ENCODE peak calls at places on chromosomes 13 and 19, in nine cellular contexts. One of them, this sample, is unnamed.

GRCh38 chr13:44283598-44283997 is 90.0 kb upstream of the SERP2 start:
- DNase-seq in RPMI8226: no peak
- DNase-seq in T-helper 1 cell: no peak
- DNase-seq in activated CD4-positive, alpha-beta T cell treated with anti-CD3 and anti-CD28 coated beads, Interleukin-2, amount 10 ng/mL, durations not matched to agents 7 days and 5 days: no peak
- DNase-seq in endothelial cell: no peak
- DNase-seq in posterior vena cava: no peak
- DNase-seq in CD8-positive, alpha-beta T cell: no peak
- DNase-seq in amygdala: no peak
- DNase-seq in activated naive CD4-positive, alpha-beta T cell treated with anti-CD3 and anti-CD28 coated beads for 36 hours: no peak
- DNase-seq in this sample: no peak

GRCh38 chr19:19321143-19321577 is 531 bp downstream of the MAU2 start:
- DNase-seq in activated naive CD4-positive, alpha-beta T cell treated with anti-CD3 and anti-CD28 coated beads for 36 hours: peak; percentile 20
- DNase-seq in T-helper 1 cell: no peak
- DNase-seq in RPMI8226: peak; percentile 24
- DNase-seq in amygdala: no peak
- DNase-seq in activated CD4-positive, alpha-beta T cell treated with anti-CD3 and anti-CD28 coated beads, Interleukin-2, amount 10 ng/mL, durations not matched to agents 7 days and 5 days: peak; percentile 16
- DNase-seq in posterior vena cava: no peak
- DNase-seq in endothelial cell: no peak
- DNase-seq in CD8-positive, alpha-beta T cell: no peak
- DNase-seq in this sample: no peak

GRCh38 chr13:102002271-102002670 is 399.6 kb downstream of the FGF14 start:
- DNase-seq in activated naive CD4-positive, alpha-beta T cell treated with anti-CD3 and anti-CD28 coated beads for 36 hours: no peak
- DNase-seq in RPMI8226: no peak
- DNase-seq in CD8-positive, alpha-beta T cell: no peak
- DNase-seq in amygdala: no peak
- DNase-seq in T-helper 1 cell: no peak
- DNase-seq in endothelial cell: no peak
- DNase-seq in activated CD4-positive, alpha-beta T cell treated with anti-CD3 and anti-CD28 coated beads, Interleukin-2, amount 10 ng/mL, durations not matched to agents 7 days and 5 days: no peak
- DNase-seq in posterior vena cava: no peak
- DNase-seq in this sample: no peak

GRCh38 chr13:100798739-100799361 is 124.3 kb upstream of the TMTC4 start:
- DNase-seq in endothelial cell: no peak
- DNase-seq in posterior vena cava: no peak
- DNase-seq in activated naive CD4-positive, alpha-beta T cell treated with anti-CD3 and anti-CD28 coated beads for 36 hours: no peak
- DNase-seq in RPMI8226: no peak
- DNase-seq in amygdala: no peak
- DNase-seq in T-helper 1 cell: no peak
- DNase-seq in CD8-positive, alpha-beta T cell: no peak
- DNase-seq in activated CD4-positive, alpha-beta T cell treated with anti-CD3 and anti-CD28 coated beads, Interleukin-2, amount 10 ng/mL, durations not matched to agents 7 days and 5 days: no peak
- DNase-seq in this sample: no peak

GRCh38 chr13:31204592-31204991 is 4.8 kb downstream of the B3GLCT start:
- DNase-seq in endothelial cell: no peak
- DNase-seq in posterior vena cava: no peak
- DNase-seq in amygdala: no peak
- DNase-seq in activated CD4-positive, alpha-beta T cell treated with anti-CD3 and anti-CD28 coated beads, Interleukin-2, amount 10 ng/mL, durations not matched to agents 7 days and 5 days: no peak
- DNase-seq in CD8-positive, alpha-beta T cell: no peak
- DNase-seq in activated naive CD4-positive, alpha-beta T cell treated with anti-CD3 and anti-CD28 coated beads for 36 hours: peak; percentile 18
- DNase-seq in RPMI8226: no peak
- DNase-seq in T-helper 1 cell: no peak
- DNase-seq in this sample: no peak

GRCh38 chr19:48795855-48796142 is 15.0 kb downstream of the BCAT2 start:
- DNase-seq in activated naive CD4-positive, alpha-beta T cell treated with anti-CD3 and anti-CD28 coated beads for 36 hours: no peak
- DNase-seq in T-helper 1 cell: no peak
- DNase-seq in CD8-positive, alpha-beta T cell: no peak
- DNase-seq in endothelial cell: no peak
- DNase-seq in amygdala: no peak
- DNase-seq in posterior vena cava: peak; percentile 88
- DNase-seq in activated CD4-positive, alpha-beta T cell treated with anti-CD3 and anti-CD28 coated beads, Interleukin-2, amount 10 ng/mL, durations not matched to agents 7 days and 5 days: no peak
- DNase-seq in RPMI8226: no peak
- DNase-seq in this sample: no peak

GRCh38 chr13:93289842-93290241 is 63.2 kb downstream of the GPC6 start:
- DNase-seq in activated naive CD4-positive, alpha-beta T cell treated with anti-CD3 and anti-CD28 coated beads for 36 hours: no peak
- DNase-seq in RPMI8226: no peak
- DNase-seq in amygdala: no peak
- DNase-seq in CD8-positive, alpha-beta T cell: no peak
- DNase-seq in posterior vena cava: no peak
- DNase-seq in T-helper 1 cell: no peak
- DNase-seq in activated CD4-positive, alpha-beta T cell treated with anti-CD3 and anti-CD28 coated beads, Interleukin-2, amount 10 ng/mL, durations not matched to agents 7 days and 5 days: no peak
- DNase-seq in endothelial cell: no peak
- DNase-seq in this sample: no peak

GRCh38 chr13:35906636-35907035 is 224.5 kb downstream of the DCLK1 start:
- DNase-seq in endothelial cell: no peak
- DNase-seq in amygdala: no peak
- DNase-seq in posterior vena cava: no peak
- DNase-seq in activated CD4-positive, alpha-beta T cell treated with anti-CD3 and anti-CD28 coated beads, Interleukin-2, amount 10 ng/mL, durations not matched to agents 7 days and 5 days: no peak
- DNase-seq in T-helper 1 cell: no peak
- DNase-seq in CD8-positive, alpha-beta T cell: no peak
- DNase-seq in activated naive CD4-positive, alpha-beta T cell treated with anti-CD3 and anti-CD28 coated beads for 36 hours: no peak
- DNase-seq in RPMI8226: no peak
- DNase-seq in this sample: no peak

GRCh38 chr13:39379667-39380655 is 223.0 kb downstream of the LHFPL6 start:
- DNase-seq in activated CD4-positive, alpha-beta T cell treated with anti-CD3 and anti-CD28 coated beads, Interleukin-2, amount 10 ng/mL, durations not matched to agents 7 days and 5 days: no peak
- DNase-seq in RPMI8226: no peak
- DNase-seq in CD8-positive, alpha-beta T cell: no peak
- DNase-seq in endothelial cell: no peak
- DNase-seq in posterior vena cava: no peak
- DNase-seq in T-helper 1 cell: no peak
- DNase-seq in amygdala: no peak
- DNase-seq in activated naive CD4-positive, alpha-beta T cell treated with anti-CD3 and anti-CD28 coated beads for 36 hours: no peak
- DNase-seq in this sample: no peak

GRCh38 chr19:8690753-8691539 is 7.6 kb downstream of the ACTL9 start:
- DNase-seq in posterior vena cava: no peak
- DNase-seq in amygdala: no peak
- DNase-seq in endothelial cell: no peak
- DNase-seq in activated naive CD4-positive, alpha-beta T cell treated with anti-CD3 and anti-CD28 coated beads for 36 hours: no peak
- DNase-seq in CD8-positive, alpha-beta T cell: no peak
- DNase-seq in RPMI8226: no peak
- DNase-seq in activated CD4-positive, alpha-beta T cell treated with anti-CD3 and anti-CD28 coated beads, Interleukin-2, amount 10 ng/mL, durations not matched to agents 7 days and 5 days: no peak
- DNase-seq in T-helper 1 cell: no peak
- DNase-seq in this sample: no peak

GRCh38 chr13:50152655-50153309 is 137.5 kb downstream of the KCNRG start:
- DNase-seq in amygdala: no peak
- DNase-seq in RPMI8226: peak; percentile 52
- DNase-seq in activated naive CD4-positive, alpha-beta T cell treated with anti-CD3 and anti-CD28 coated beads for 36 hours: no peak
- DNase-seq in posterior vena cava: no peak
- DNase-seq in CD8-positive, alpha-beta T cell: no peak
- DNase-seq in endothelial cell: no peak
- DNase-seq in activated CD4-positive, alpha-beta T cell treated with anti-CD3 and anti-CD28 coated beads, Interleukin-2, amount 10 ng/mL, durations not matched to agents 7 days and 5 days: no peak
- DNase-seq in T-helper 1 cell: no peak
- DNase-seq in this sample: no peak

This sample was measured in activated T-helper 9 cell treated with anti-CD3 and anti-CD28 coated beads, Interleukin-2, amount 50 U/mL, for 16 hours.